ENCODE peak calls at places on chromosomes 4 and X, in four cellular contexts. G is tibial nerve, S is gastrocnemius medialis, Q is colonic mucosa. M is an unnamed sample.

GRCh38 chr4:100635899-100636298 is 118.1 kb upstream of the EMCN start:
- DNase-seq in S (no peak), G (no peak), Q (no peak), M (no peak)

GRCh38 chrX:38181357-38181756 is 39.3 kb downstream of the SRPX start:
- DNase-seq in S (no peak), G (no peak), Q (no peak), M (no peak)

GRCh38 chr4:2803624-2804448 is 11.0 kb downstream of the SH3BP2 start:
- DNase-seq in Q (no peak), S (no peak), G (no peak), M (no peak)

GRCh38 chrX:153818571-153819397 is 11.6 kb downstream of the PDZD4 start:
- DNase-seq in Q (no peak), G (no peak), S (no peak), M (peak; percentile 52)

GRCh38 chrX:2677764-2678163 is 13.3 kb upstream of the CD99 start:
- DNase-seq in G (peak; percentile 51), S (peak; percentile 92), Q (peak; percentile 73), M (no peak)

GRCh38 chr4:109729155-109729562 is 711 bp downstream of the PLA2G12A start:
- DNase-seq in Q (no peak), S (no peak), G (no peak), M (no peak)

GRCh38 chrX:50638123-50638522 is 167.5 kb upstream of the DGKK start:
- DNase-seq in Q (no peak), G (no peak), S (peak; percentile 11), M (no peak)

GRCh38 chrX:42603016-42603415 is 174.9 kb downstream of the PPP1R2C start:
- DNase-seq in Q (no peak), G (no peak), S (no peak), M (no peak)

GRCh38 chrX:72685810-72686465 is 28.2 kb downstream of the PHKA1 start:
- DNase-seq in Q (peak; percentile 25), S (no peak), G (no peak), M (no peak)

GRCh38 chr4:53365121-53365485 is 758 bp downstream of the SCFD2 start:
- DNase-seq in G (no peak), S (no peak), Q (peak; percentile 29), M (no peak)

GRCh38 chr4:151459380-151459779 is 50.4 kb downstream of the FHIP1A start:
- DNase-seq in Q (no peak), G (no peak), S (no peak), M (no peak)

GRCh38 chrX:65668362-65669310 is 1.2 kb downstream of the MSN start:
- DNase-seq in Q (peak; percentile 55), S (peak; percentile 65), G (peak; percentile 31), M (peak; percentile 59)

GRCh38 chr4:153207561-153207960 is 3.3 kb downstream of the TRIM2 start:
- DNase-seq in S (no peak), Q (peak; percentile 77), G (no peak), M (no peak)

GRCh38 chrX:10017866-10018265 is 50.7 kb downstream of the CLDN34 start:
- DNase-seq in G (no peak), Q (peak; percentile 52), S (no peak), M (no peak)

GRCh38 chrX:111511477-111511876 is at the start of gene SERTM2:
- DNase-seq in S (no peak), Q (no peak), G (no peak), M (no peak)

GRCh38 chr4:3204021-3204431 is 44.9 kb upstream of the MSANTD1 start:
- DNase-seq in S (peak; percentile 86), G (no peak), Q (no peak), M (no peak)

GRCh38 chr4:111802191-111802590 is 343.1 kb upstream of the FAM241A start:
- DNase-seq in G (no peak), Q (no peak), S (no peak), M (no peak)

GRCh38 chr4:3361406-3361805 is 68.6 kb downstream of the RGS12 start:
- DNase-seq in G (no peak), Q (no peak), S (no peak), M (no peak)

GRCh38 chr4:10458190-10458589 is 964 bp upstream of the ZNF518B start:
- DNase-seq in S (no peak), Q (peak; percentile 30), G (no peak), M (no peak)

GRCh38 chrX:40012039-40012799 is 85.5 kb downstream of the BCOR start:
- DNase-seq in Q (peak; percentile 47), S (peak; percentile 19), G (no peak), M (no peak)

GRCh38 chrX:120380699-120381098 is 18.8 kb downstream of the ATP1B4 start:
- DNase-seq in G (no peak), S (no peak), Q (no peak), M (peak; percentile 47)

GRCh38 chr4:24734511-24734910 is 60.9 kb upstream of the SOD3 start:
- DNase-seq in G (no peak), Q (no peak), S (no peak), M (no peak)

GRCh38 chr4:26372525-26373172 is 51.8 kb downstream of the RBPJ start:
- DNase-seq in Q (peak; percentile 33), S (no peak), G (no peak), M (peak; percentile 70)

GRCh38 chr4:95637047-95637600 is 88.4 kb upstream of the UNC5C start:
- DNase-seq in S (no peak), G (no peak), Q (no peak), M (no peak)

GRCh38 chrX:104921606-104922205 is 298.8 kb downstream of the TEX13A start:
- DNase-seq in Q (no peak), S (no peak), G (no peak), M (no peak)

GRCh38 chr4:13182136-13182535 is 302.0 kb downstream of the RAB28 start:
- DNase-seq in Q (no peak), S (no peak), G (no peak), M (no peak)

GRCh38 chr4:66554844-66555243 is 884.6 kb upstream of the EPHA5 start:
- DNase-seq in S (no peak), Q (no peak), G (no peak), M (no peak)

GRCh38 chrX:99301990-99302389 is 1108.1 kb downstream of the PCDH19 start:
- DNase-seq in Q (no peak), G (no peak), S (no peak), M (no peak)

GRCh38 chr4:8860892-8861575 is 10.6 kb downstream of the HMX1 start:
- DNase-seq in S (no peak), G (no peak), Q (no peak), M (no peak)
- H3K27me3 ChIP-seq in S (peaks cover 83% of the 10 kb centered on the region), G (no peaks in the 10 kb centered on the region), Q (peaks cover 90% of the 10 kb centered on the region), M (peaks cover 5% of the 10 kb centered on the region)

GRCh38 chr4:87009095-87009648 is 74.4 kb downstream of the AFF1 start:
- DNase-seq in G (no peak), S (no peak), Q (peak; percentile 62), M (no peak)

GRCh38 chr4:87010192-87010591 is 75.4 kb downstream of the AFF1 start:
- DNase-seq in Q (no peak), G (no peak), S (no peak), M (no peak)

GRCh38 chr4:87014284-87014782 is 79.5 kb downstream of the AFF1 start:
- DNase-seq in S (no peak), Q (no peak), G (no peak), M (no peak)

GRCh38 chr4:87011340-87012034 is 76.7 kb downstream of the AFF1 start:
- DNase-seq in G (no peak), Q (peak; percentile 45), S (peak; percentile 31), M (no peak)

DNA sequence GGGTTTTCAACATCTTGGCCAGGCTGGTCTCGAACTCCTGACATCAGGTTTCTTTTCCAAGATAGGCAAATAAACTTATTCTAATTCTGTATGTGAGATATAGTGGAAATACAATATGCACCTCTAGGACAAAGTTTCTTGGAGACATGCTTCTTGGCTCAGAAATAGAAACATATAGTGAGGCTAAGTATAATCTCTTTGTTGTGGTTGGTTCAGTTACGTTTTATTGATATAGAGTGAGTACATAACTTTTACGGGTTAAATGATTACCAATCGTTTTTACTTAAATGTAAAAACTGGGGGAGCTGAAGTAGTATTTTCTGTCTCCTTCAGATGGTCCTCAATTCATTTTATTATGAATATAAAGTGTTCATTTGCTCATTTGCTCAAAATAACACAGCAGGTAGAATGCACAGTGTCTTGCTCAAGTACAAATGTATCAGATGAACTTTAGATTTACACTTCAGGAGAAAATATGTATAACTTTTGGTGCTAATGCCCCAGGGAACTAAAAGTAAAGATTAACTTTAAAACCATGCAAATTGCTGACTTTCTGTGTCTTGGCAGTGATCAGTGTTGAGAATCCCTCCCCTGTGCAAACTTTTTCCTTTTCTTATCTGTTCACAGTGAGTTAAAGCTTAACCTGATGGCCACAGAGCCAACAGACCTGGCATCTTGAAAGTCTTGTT is 77.6 kb downstream of the AFF1 start:
- DNase-seq in S (no peak), Q (peak; percentile 61), G (no peak), M (no peak)
- H3K4me1 ChIP-seq in S (peaks cover 82% of the 10 kb centered on the region), Q (no peaks in the 10 kb centered on the region), G (peaks cover 55% of the 10 kb centered on the region), M (peaks cover 77% of the 10 kb centered on the region)

GRCh38 chr4:113083346-113083745 is 33.9 kb downstream of the ANK2 start:
- DNase-seq in G (no peak), S (no peak), Q (no peak), M (no peak)

GRCh38 chr4:113090954-113091353 is 41.5 kb downstream of the ANK2 start:
- DNase-seq in S (no peak), Q (no peak), G (no peak), M (no peak)

GRCh38 chr4:113086172-113086695 is 36.8 kb downstream of the ANK2 start:
- DNase-seq in Q (no peak), G (no peak), S (no peak), M (no peak)

GRCh38 chr4:113088050-113088449 is 38.6 kb downstream of the ANK2 start:
- DNase-seq in S (no peak), G (no peak), Q (no peak), M (no peak)
- H3K4me3 ChIP-seq in S (no peak overlapping the region), G (no peak overlapping the region), Q (no peak overlapping the region), M (no peak overlapping the region)

GRCh38 chr4:173515458-173515857 is 14.6 kb downstream of the HAND2 start:
- DNase-seq in Q (no peak), G (no peak), S (no peak), M (no peak)

GRCh38 chr4:173518419-173519102 is 11.5 kb downstream of the HAND2 start:
- DNase-seq in S (no peak), Q (no peak), G (no peak), M (no peak)

GRCh38 chr4:173516621-173517612 is 13.1 kb downstream of the HAND2 start:
- DNase-seq in S (no peak), Q (no peak), G (no peak), M (no peak)

GRCh38 chr4:173519130-173520101 is 10.6 kb downstream of the HAND2 start:
- DNase-seq in S (no peak), Q (no peak), G (no peak), M (no peak)

DNA sequence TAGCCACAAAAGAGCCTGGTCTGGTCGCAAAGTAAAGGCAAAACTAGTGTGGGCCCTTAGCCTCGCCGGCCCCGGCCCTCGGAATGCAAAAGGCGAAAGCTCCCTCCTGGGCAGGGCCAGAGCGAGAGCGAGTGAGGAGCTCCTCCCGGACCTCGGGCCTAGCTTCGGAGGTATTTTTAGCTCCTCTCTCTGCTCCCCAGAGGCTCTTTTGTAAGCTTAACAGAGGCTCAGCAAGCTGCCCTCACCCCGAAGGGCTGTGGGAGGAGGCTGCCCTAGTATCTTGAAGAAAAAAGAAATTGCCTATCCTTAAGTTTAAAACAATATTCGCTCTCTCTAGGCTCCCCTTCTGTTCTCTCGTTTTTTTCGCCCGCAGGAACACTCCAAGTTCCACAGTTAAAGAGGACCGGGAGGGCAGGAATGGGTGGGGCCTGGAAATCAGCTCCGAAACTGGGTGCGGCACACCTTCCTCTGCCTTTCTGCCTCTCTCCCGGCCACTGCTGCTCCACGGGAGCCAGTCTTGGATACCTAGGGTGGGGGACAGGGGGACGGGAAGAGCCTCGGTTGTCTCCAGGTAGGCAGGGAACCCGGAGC is 12.2 kb downstream of the HAND2 start:
- DNase-seq in Q (no peak), G (no peak), S (no peak), M (no peak)
- H3K27me3 ChIP-seq in Q (peaks cover 83% of the 10 kb centered on the region), G (peaks cover 6% of the 10 kb centered on the region), S (peaks cover 74% of the 10 kb centered on the region), M (peaks cover 91% of the 10 kb centered on the region)